ENCODE peak calls at places on chromosomes 11 and 22, in six cellular contexts. Y is aorta, F is H9, W is stromal cell of bone marrow, P is tibial nerve, T is NCI-H187. J is an unnamed sample.

GRCh38 chr11:1739576-1739975 is 10.8 kb downstream of the IFITM10 start:
- DNase-seq in Y (peak), F (no peak), W (no peak), P (no peak), T (no peak), J (no peak)

GRCh38 chr11:16454284-16454683 is 97.9 kb upstream of the SOX6 start:
- DNase-seq in Y (no peak), F (no peak), W (no peak), P (no peak), T (no peak), J (no peak)

GRCh38 chr11:65580756-65581155 is 4.9 kb downstream of the EHBP1L1 start:
- DNase-seq in Y (no peak), F (no peak), W (no peak), P (no peak), T (no peak), J (no peak)

GRCh38 chr11:13055200-13055599 is 46.1 kb downstream of the RASSF10 start:
- DNase-seq in Y (no peak), F (no peak), W (no peak), P (no peak), T (no peak), J (no peak)

GRCh38 chr11:47967577-47968230 is 12.7 kb upstream of the PTPRJ start:
- DNase-seq in Y (no peak), F (no peak), W (no peak), P (no peak), T (no peak), J (no peak)

GRCh38 chr11:45658292-45658991 is 7.0 kb downstream of the CHST1 start:
- DNase-seq in Y (peak), F (peak), W (peak), P (no peak), T (no peak), J (peak)

GRCh38 chr11:27423125-27423524 is 49.5 kb downstream of the LGR4 start:
- DNase-seq in Y (no peak), F (no peak), W (peak), P (peak), T (no peak), J (peak)

GRCh38 chr11:63508009-63508408 is 2.1 kb downstream of the LGALS12 start:
- DNase-seq in Y (no peak), F (peak), W (no peak), P (no peak), T (no peak), J (peak)

GRCh38 chr22:36887164-36887563 is 26.3 kb upstream of the CSF2RB start:
- DNase-seq in Y (no peak), F (no peak), W (no peak), P (no peak), T (no peak), J (no peak)

GRCh38 chr11:122071680-122072321 is 44.2 kb downstream of the BLID start:
- DNase-seq in Y (no peak), F (peak), W (no peak), P (no peak), T (no peak), J (peak)

GRCh38 chr11:117588166-117588810 is 208.7 kb downstream of the DSCAML1 start:
- DNase-seq in Y (no peak), F (no peak), W (no peak), P (no peak), T (peak), J (no peak)

GRCh38 chr22:35870517-35871275 is 153.0 kb downstream of the APOL5 start:
- DNase-seq in Y (no peak), F (no peak), W (no peak), P (no peak), T (no peak), J (no peak)

J was measured in neural progenitor cell.